ENCODE peak calls at places on chromosomes 11 and 22, in eight cellular contexts. X, K, F, P, L, E, G and M are unnamed samples.
A peak's percentile ranks its signal among the peaks of the same experiment; 100 is the strongest.

GRCh38 chr22:24186352-24186740 is 5.1 kb downstream of the SUSD2 start:
- DNase-seq in X (peak; percentile 55), K (no peak), F (no peak), P (no peak), L (no peak), E (no peak), G (no peak), M (no peak)

GRCh38 chr11:19827399-19828135 is 114.9 kb downstream of the NAV2 start:
- DNase-seq in X (no peak), K (no peak), F (peak; percentile 73), P (no peak), L (peak; percentile 15), E (no peak), G (no peak), M (no peak)

GRCh38 chr11:95698939-95699562 is 90.5 kb downstream of the FAM76B start:
- DNase-seq in X (no peak), K (no peak), F (no peak), P (no peak), L (peak; percentile 75), E (no peak), G (no peak), M (no peak)

GRCh38 chr11:118175031-118175531 is 1.4 kb downstream of the SCN2B start:
- DNase-seq in X (no peak), K (no peak), F (no peak), P (peak; percentile 81), L (peak; percentile 11), E (peak; percentile 40), G (no peak), M (no peak)

GRCh38 chr11:102733232-102733875 is 8.6 kb upstream of the MMP8 start:
- DNase-seq in X (no peak), K (peak; percentile 82), F (peak; percentile 83), P (no peak), L (peak; percentile 50), E (peak; percentile 19), G (no peak), M (peak; percentile 35)

GRCh38 chr11:3109921-3110706 is 52.9 kb upstream of the CARS1 start:
- DNase-seq in X (peak; percentile 78), K (peak; percentile 44), F (peak; percentile 59), P (no peak), L (peak; percentile 41), E (no peak), G (peak; percentile 26), M (peak; percentile 53)

GRCh38 chr11:134731562-134731961 is 319.5 kb upstream of the B3GAT1 start:
- DNase-seq in X (no peak), K (no peak), F (peak; percentile 91), P (no peak), L (no peak), E (no peak), G (no peak), M (no peak)

GRCh38 chr11:125591659-125592304 is 870 bp upstream of the STT3A start:
- DNase-seq in X (peak; percentile 78), K (peak; percentile 39), F (peak; percentile 79), P (no peak), L (no peak), E (peak; percentile 20), G (peak; percentile 43), M (peak; percentile 67)

GRCh38 chr11:72831521-72832300 is 17.5 kb downstream of the ATG16L2 start:
- DNase-seq in X (peak; percentile 93), K (peak; percentile 90), F (peak; percentile 90), P (no peak), L (peak; percentile 83), E (peak; percentile 87), G (peak; percentile 87), M (peak; percentile 93)

GRCh38 chr11:46272816-46273427 is 4.5 kb upstream of the CREB3L1 start:
- DNase-seq in X (peak; percentile 85), K (no peak), F (no peak), P (no peak), L (peak; percentile 79), E (peak; percentile 77), G (peak; percentile 74), M (peak; percentile 71)

GRCh38 chr11:19777342-19778102 is 64.9 kb downstream of the NAV2 start:
- DNase-seq in X (no peak), K (no peak), F (peak; percentile 40), P (no peak), L (peak; percentile 65), E (no peak), G (no peak), M (peak; percentile 15)

GRCh38 chr11:32081129-32081641 is 9.7 kb upstream of the RCN1 start:
- DNase-seq in X (no peak), K (peak; percentile 46), F (no peak), P (no peak), L (peak; percentile 34), E (peak; percentile 18), G (no peak), M (no peak)

GRCh38 chr11:119583585-119583984 is 145.4 kb downstream of the NECTIN1 start:
- DNase-seq in X (no peak), K (no peak), F (no peak), P (no peak), L (no peak), E (no peak), G (no peak), M (no peak)
- TF ChIP-seq CTCF in X (no peak), K (peak; percentile 58), F (peak; percentile 42), P (peak; percentile 18), L (peak; percentile 26), E (no peak), G (no peak), M (no peak)

DNA sequence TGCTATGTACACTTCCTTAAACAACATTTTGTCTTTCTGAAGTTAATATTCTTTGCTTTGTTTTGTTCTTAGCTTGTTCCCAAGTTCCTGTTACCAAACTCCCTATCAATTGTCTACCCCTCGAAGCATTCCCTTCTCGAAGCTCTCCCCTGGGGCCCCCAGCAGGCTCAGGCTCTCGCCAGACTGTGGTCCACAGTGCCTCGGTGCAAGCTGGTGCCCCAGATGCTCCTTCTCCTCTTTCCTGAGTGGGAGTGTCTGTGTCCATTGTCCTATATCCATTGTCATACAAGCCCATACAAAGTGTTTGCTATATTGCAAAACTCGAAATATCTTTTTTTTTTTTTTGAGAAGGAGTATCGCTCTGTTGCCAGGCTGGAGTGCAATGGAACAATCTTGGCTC is 51.7 kb upstream of the RTL6 start:
- DNase-seq in X (no peak), K (no peak), F (no peak), P (no peak), L (no peak), E (no peak), G (no peak), M (no peak)
- H3K4me1 ChIP-seq in X (no peaks in the 10 kb centered on the region), K (no peaks in the 10 kb centered on the region), F (peaks cover 3% of the 10 kb centered on the region), P (no peaks in the 10 kb centered on the region), L (peaks cover 5% of the 10 kb centered on the region), E (peaks cover 13% of the 10 kb centered on the region), G (peaks cover 3% of the 10 kb centered on the region), M (no peaks in the 10 kb centered on the region)

GRCh38 chr11:93574821-93575220 is 31.6 kb upstream of the SMCO4 start:
- DNase-seq in X (no peak), K (no peak), F (no peak), P (no peak), L (no peak), E (no peak), G (no peak), M (no peak)

GRCh38 chr11:93579187-93579773 is 36.1 kb upstream of the SMCO4 start:
- DNase-seq in X (no peak), K (no peak), F (no peak), P (no peak), L (no peak), E (no peak), G (no peak), M (no peak)

GRCh38 chr11:93572621-93573020 is 29.4 kb upstream of the SMCO4 start:
- DNase-seq in X (no peak), K (no peak), F (no peak), P (no peak), L (no peak), E (no peak), G (no peak), M (no peak)

GRCh38 chr11:93573184-93573583 is 30.0 kb upstream of the SMCO4 start:
- DNase-seq in X (no peak), K (no peak), F (no peak), P (no peak), L (no peak), E (no peak), G (no peak), M (no peak)

DNA sequence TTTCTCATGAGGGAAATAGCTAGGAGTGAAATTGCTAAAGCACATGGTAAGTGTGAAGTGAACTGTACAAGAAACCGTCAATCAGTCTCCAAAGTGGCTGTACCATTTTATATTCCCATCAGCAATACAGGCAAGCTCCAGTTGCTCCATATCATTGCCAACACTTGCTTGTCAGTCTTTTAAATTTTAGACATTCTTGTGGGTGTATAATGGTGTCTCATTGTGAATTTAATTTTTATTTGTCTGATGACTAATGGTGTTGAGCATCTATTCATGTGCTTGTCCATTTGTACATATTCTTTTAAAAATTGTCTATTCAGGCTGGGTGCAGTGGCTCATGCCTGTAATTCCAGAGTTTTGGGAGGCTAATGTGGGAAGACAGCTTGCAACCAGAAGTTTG is 34.1 kb upstream of the SMCO4 start:
- DNase-seq in X (no peak), K (no peak), F (no peak), P (no peak), L (peak; percentile 29), E (no peak), G (no peak), M (no peak)
- H3K9me3 ChIP-seq in X (peaks cover 3% of the 10 kb centered on the region), K (no peaks in the 10 kb centered on the region), F (no peaks in the 10 kb centered on the region), P (no peaks in the 10 kb centered on the region), L (no peaks in the 10 kb centered on the region), E (peaks cover 14% of the 10 kb centered on the region), G (no peaks in the 10 kb centered on the region), M (no peaks in the 10 kb centered on the region)

GRCh38 chr11:108698844-108699642 is 34.2 kb downstream of the DDX10 start:
- DNase-seq in X (no peak), K (no peak), F (no peak), P (peak; percentile 63), L (no peak), E (no peak), G (no peak), M (no peak)

GRCh38 chr11:108703916-108704315 is 39.0 kb downstream of the DDX10 start:
- DNase-seq in X (no peak), K (no peak), F (no peak), P (peak; percentile 13), L (no peak), E (no peak), G (no peak), M (no peak)

GRCh38 chr11:108693852-108694251 is 29.0 kb downstream of the DDX10 start:
- DNase-seq in X (no peak), K (no peak), F (no peak), P (no peak), L (peak; percentile 30), E (no peak), G (no peak), M (no peak)

GRCh38 chr11:108697872-108698473 is 33.1 kb downstream of the DDX10 start:
- DNase-seq in X (no peak), K (peak; percentile 85), F (peak; percentile 68), P (peak; percentile 25), L (peak; percentile 90), E (no peak), G (peak; percentile 41), M (peak; percentile 56)
- TF ChIP-seq CTCF in X (peak; percentile 31), K (peak; percentile 95), F (peak; percentile 93), P (peak; percentile 85), L (peak; percentile 96), E (peak; percentile 90), G (peak; percentile 65), M (peak; percentile 97)